ENCODE peak calls at places on chromosome 1, in eight cellular contexts. Y is glutamatergic neuron; L is fibroblast of the aortic adventitia; S is kidney epithelial cell; F is H9; T is AG04450; W is CD8-positive, alpha-beta T cell; M is HFF-Myc. I is an unnamed sample.

GRCh38 chr1:200184196-200184595 is 156.7 kb downstream of the NR5A2 start:
- DNase-seq in Y (no peak), L (peak; percentile 84), S (peak; percentile 89), F (no peak), T (no peak), W (no peak), M (peak; percentile 25), I (no peak)

GRCh38 chr1:241774017-241774416 is 74.0 kb upstream of the EXO1 start:
- DNase-seq in Y (no peak), L (no peak), S (no peak), F (no peak), T (no peak), W (no peak), M (no peak), I (no peak)

GRCh38 chr1:187390157-187390556 is 561.4 kb downstream of the PLA2G4A start:
- DNase-seq in Y (no peak), L (no peak), S (no peak), F (no peak), T (no peak), W (no peak), M (no peak), I (no peak)

GRCh38 chr1:39269791-39270342 is 65.4 kb downstream of the MACF1 start:
- DNase-seq in Y (no peak), L (peak; percentile 76), S (no peak), F (no peak), T (peak; percentile 43), W (no peak), M (no peak), I (no peak)

GRCh38 chr1:21836729-21837128 is 24.7 kb downstream of the LDLRAD2 start:
- DNase-seq in Y (no peak), L (no peak), S (no peak), F (no peak), T (no peak), W (no peak), M (no peak), I (no peak)

GRCh38 chr1:47184771-47185677 is 4.8 kb downstream of the PDZK1IP1 start:
- DNase-seq in Y (no peak), L (no peak), S (no peak), F (no peak), T (no peak), W (no peak), M (no peak), I (no peak)

GRCh38 chr1:4593106-4593505 is 61.3 kb upstream of the AJAP1 start:
- DNase-seq in Y (no peak), L (no peak), S (no peak), F (no peak), T (no peak), W (no peak), M (no peak), I (no peak)

GRCh38 chr1:21639594-21640041 is 29.5 kb downstream of the RAP1GAP start:
- DNase-seq in Y (no peak), L (no peak), S (no peak), F (no peak), T (no peak), W (no peak), M (no peak), I (no peak)

GRCh38 chr1:156392427-156392826 is 23.4 kb downstream of the RHBG start:
- DNase-seq in Y (no peak), L (no peak), S (no peak), F (no peak), T (no peak), W (no peak), M (no peak), I (no peak)

GRCh38 chr1:201270616-201271390 is 12.5 kb upstream of the PKP1 start:
- DNase-seq in Y (peak; percentile 2), L (no peak), S (no peak), F (peak; percentile 8), T (no peak), W (no peak), M (no peak), I (no peak)

DNA sequence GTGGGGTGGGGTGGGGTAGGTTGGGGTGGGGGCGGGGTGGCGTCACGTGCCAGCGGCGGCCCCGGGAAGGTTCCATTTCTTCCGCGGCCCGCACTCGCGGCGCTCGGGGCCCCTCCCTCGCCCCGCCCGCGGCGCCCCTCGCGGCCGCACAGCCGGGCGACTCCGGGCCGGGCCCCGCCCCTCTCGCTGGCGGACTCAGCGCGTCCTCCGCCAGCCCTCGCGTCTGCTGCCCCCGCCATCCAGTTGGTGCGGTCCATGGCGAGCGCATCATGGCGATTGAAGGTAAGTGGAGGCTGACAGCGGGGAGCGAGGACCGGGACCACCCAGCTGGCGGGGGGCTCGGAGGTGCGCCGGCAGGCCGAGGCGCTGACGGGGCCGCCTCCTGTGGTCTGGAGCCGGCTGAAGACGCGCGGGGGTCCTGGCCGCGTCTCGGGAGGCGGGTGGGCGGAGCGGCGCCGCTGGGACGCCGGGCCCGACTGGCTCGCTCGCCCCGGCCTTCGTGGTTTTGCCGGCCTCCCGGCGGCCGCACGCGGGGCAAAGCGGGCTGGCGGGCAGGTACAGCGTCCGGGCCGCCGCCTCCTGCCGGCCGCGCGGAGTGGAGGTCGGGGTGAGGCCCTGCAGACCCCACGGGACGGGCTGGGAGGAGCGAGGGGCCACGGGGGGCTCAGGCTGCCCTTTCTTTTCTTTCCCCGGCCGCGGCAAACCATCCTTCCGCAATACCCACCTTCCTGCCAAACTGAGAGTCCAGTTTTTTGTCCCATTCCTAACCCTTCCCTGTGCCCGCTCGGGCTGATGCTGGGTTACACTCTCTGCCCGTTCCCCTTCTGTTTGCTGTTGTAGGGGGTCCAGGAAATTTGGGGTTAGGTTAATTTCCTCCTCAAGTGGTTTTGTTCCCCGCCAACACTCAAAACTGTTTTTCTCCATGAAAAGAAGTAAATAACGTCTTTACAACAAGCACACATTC is at the start of gene SYT14:
- DNase-seq in Y (peak; percentile 85), L (peak; percentile 40), S (no peak), F (peak; percentile 84), T (no peak), W (no peak), M (no peak), I (peak; percentile 74)
- TF ChIP-seq CTCF in Y (peak; percentile 22), L (no peak), S (peak; percentile 8), F (peak; percentile 24), T (no peak), W (no peak), M (peak; percentile 4), I (peak; percentile 20)

DNA sequence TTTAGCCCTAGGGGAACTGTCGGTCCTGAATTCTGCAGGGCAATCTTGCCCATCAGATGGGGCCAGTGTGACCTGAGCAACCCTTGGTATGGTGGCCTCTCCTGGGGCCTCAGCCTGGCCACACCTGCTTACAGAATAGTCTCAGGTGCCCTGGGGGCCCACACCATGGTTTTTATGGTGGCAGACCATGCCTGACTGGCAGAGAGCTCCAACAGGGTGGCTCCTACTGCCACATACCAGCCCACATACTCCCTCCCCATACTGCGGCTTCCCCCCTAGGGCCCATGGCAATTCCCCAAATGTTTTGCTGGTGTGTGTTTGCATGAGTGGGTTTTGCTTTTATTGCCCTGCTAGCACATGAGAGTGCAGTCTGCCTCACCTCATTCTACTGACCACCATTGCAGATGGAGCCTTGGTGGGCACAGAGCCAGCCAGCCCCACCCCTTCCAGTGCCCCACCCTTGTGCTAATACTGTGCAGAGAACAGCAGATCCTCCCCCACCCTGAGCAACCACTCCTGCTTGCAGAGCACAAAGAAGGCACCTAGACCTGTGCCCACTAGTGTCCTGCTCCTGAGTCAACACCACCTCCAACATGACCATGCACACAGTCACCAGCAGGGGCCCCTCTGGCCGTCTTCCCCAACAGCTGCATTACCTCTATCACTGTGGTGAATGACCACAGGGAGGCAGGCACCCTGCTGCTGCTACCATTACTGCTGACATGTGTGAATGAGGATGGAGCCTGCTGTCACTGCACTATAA is 86.8 kb downstream of the GDAP2 start:
- DNase-seq in Y (no peak), L (no peak), S (no peak), F (peak; percentile 74), T (no peak), W (no peak), M (no peak), I (no peak)
- TF ChIP-seq CTCF in Y (no peak), L (no peak), S (no peak), F (peak; percentile 58), T (peak; percentile 4), W (no peak), M (peak; percentile 4), I (no peak)

GRCh38 chr1:204692320-204692851 is 6.8 kb upstream of the LRRN2 start:
- DNase-seq in Y (no peak), L (no peak), S (no peak), F (peak; percentile 49), T (no peak), W (no peak), M (no peak), I (no peak)
- TF ChIP-seq CTCF in Y (no peak), L (no peak), S (peak; percentile 25), F (peak; percentile 61), T (no peak), W (no peak), M (no peak), I (no peak)

DNA sequence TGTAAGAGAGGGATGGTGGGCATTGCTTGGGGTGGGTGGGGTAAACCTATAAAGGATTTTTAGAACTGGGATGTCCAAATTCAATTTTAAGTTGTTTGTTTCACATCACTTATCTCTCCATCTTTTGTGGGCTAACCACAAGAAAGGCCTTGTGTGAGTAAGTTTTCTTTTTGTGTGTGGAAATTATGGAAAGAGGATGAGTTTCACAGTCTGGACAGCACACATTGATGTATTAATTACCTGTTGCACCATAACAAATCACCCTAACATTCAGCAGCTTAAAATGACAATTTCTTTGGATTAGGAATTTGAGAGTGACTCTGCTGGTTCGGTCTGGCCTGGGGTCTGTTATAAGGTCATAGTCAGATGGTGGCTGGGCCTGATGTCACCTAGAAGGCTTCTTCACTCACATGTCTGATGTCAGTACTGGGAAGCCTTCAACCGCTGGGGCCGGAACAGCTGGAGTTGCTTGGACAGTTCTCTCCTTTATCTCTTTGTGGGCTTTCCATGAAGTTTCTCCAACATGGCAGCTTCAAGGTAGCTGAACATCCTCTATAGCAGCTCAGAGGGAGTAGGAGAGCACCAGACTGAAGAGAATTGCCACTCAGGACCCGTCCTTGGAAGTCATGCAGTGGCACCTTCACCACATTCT is 2.0 kb upstream of the COL9A2 start:
- DNase-seq in Y (no peak), L (no peak), S (no peak), F (no peak), T (no peak), W (no peak), M (no peak), I (no peak)
- TF ChIP-seq CTCF in Y (no peak), L (no peak), S (no peak), F (no peak), T (no peak), W (no peak), M (no peak), I (no peak)

GRCh38 chr1:14803002-14803789 is 204.7 kb downstream of the KAZN start:
- DNase-seq in Y (no peak), L (no peak), S (no peak), F (no peak), T (no peak), W (no peak), M (no peak), I (peak; percentile 84)

GRCh38 chr1:14808768-14809167 is 210.3 kb downstream of the KAZN start:
- DNase-seq in Y (no peak), L (no peak), S (no peak), F (no peak), T (no peak), W (no peak), M (no peak), I (no peak)

GRCh38 chr1:14806772-14807171 is 208.3 kb downstream of the KAZN start:
- DNase-seq in Y (no peak), L (no peak), S (no peak), F (no peak), T (no peak), W (no peak), M (no peak), I (no peak)

GRCh38 chr1:14800500-14801069 is 202.1 kb downstream of the KAZN start:
- DNase-seq in Y (no peak), L (no peak), S (no peak), F (no peak), T (no peak), W (no peak), M (no peak), I (no peak)

GRCh38 chr1:14804626-14805025 is 206.1 kb downstream of the KAZN start:
- DNase-seq in Y (no peak), L (no peak), S (no peak), F (peak; percentile 54), T (no peak), W (no peak), M (no peak), I (no peak)
- TF ChIP-seq CTCF in Y (no peak), L (no peak), S (peak; percentile 41), F (peak; percentile 80), T (peak; percentile 36), W (no peak), M (peak; percentile 43), I (no peak)

I was measured in chondrocyte.